ENCODE peak calls at places on chromosomes 16 and 17, in five cellular contexts. X is dermis blood vessel endothelial cell; L is activated CD8-positive, alpha-beta memory T cell treated with anti-CD3 and anti-CD28 coated beads for 1 hour; P is activated T-cell treated with anti-CD3 and anti-CD28 coated beads for 24 hours; S is HCT116. N is an unnamed sample.

GRCh38 chr17:6702567-6703215 is 10.5 kb downstream of the SLC13A5 start:
- DNase-seq in X (no peak), L (no peak), P (no peak), S (no peak), N (no peak)

GRCh38 chr17:73841431-73842060 is 197.3 kb upstream of the SDK2 start:
- DNase-seq in X (no peak), L (no peak), P (no peak), S (no peak), N (no peak)

GRCh38 chr17:63760771-63761539 is 12.4 kb downstream of the CCDC47 start:
- DNase-seq in X (no peak), L (no peak), P (no peak), S (no peak), N (no peak)

GRCh38 chr17:19263621-19264010 is 26.4 kb downstream of the EPN2 start:
- DNase-seq in X (peak), L (no peak), P (no peak), S (no peak), N (no peak)

GRCh38 chr17:78986048-78986648 is 6.4 kb upstream of the LGALS3BP start:
- DNase-seq in X (peak), L (no peak), P (no peak), S (no peak), N (no peak)

GRCh38 chr17:28552201-28552999 is at the start of gene UNC119:
- DNase-seq in X (peak), L (peak), P (peak), S (no peak), N (no peak)

GRCh38 chr17:9766970-9767369 is 24.4 kb downstream of the DHRS7C start:
- DNase-seq in X (no peak), L (no peak), P (no peak), S (no peak), N (no peak)

GRCh38 chr16:525520-526180 is 1.9 kb upstream of the CAPN15 start:
- DNase-seq in X (peak), L (peak), P (peak), S (peak), N (peak)

GRCh38 chr17:74085434-74085833 is 118.0 kb upstream of the RPL38 start:
- DNase-seq in X (no peak), L (no peak), P (no peak), S (peak), N (no peak)

N was measured in Panc1.